ENCODE peak calls at places on chromosomes 5 and 9, in seven cellular contexts. G is AG09309; T is activated CD4-positive, alpha-beta memory T cell treated with anti-CD3 and anti-CD28 coated beads for 36 hours; M is GM13976; V is HFFc6; S is HCEC 1CT; F is EH. Z is an unnamed sample.

GRCh38 chr5:132526290-132526973 is 16.9 kb downstream of the IL5 start:
- DNase-seq in G (no peak), T (peak; percentile 48), M (peak; percentile 50), V (peak; percentile 31), S (peak; percentile 45), F (peak; percentile 67), Z (peak; percentile 72)

GRCh38 chr9:35749515-35750255 is 598 bp downstream of the RGP1 start:
- DNase-seq in G (no peak), T (peak; percentile 67), M (peak; percentile 57), V (no peak), S (no peak), F (peak; percentile 22), Z (peak; percentile 70)

GRCh38 chr5:61906820-61907219 is 399.2 kb upstream of the KIF2A start:
- DNase-seq in G (no peak), T (no peak), M (no peak), V (no peak), S (no peak), F (no peak), Z (no peak)

GRCh38 chr5:26802944-26803343 is 235.4 kb downstream of the CDH9 start:
- DNase-seq in G (no peak), T (no peak), M (no peak), V (no peak), S (no peak), F (no peak), Z (no peak)

GRCh38 chr9:95027914-95028854 is 289.3 kb downstream of the FANCC start:
- DNase-seq in G (no peak), T (no peak), M (no peak), V (no peak), S (no peak), F (no peak), Z (no peak)

GRCh38 chr9:14452539-14452938 is 138.6 kb upstream of the NFIB start:
- DNase-seq in G (no peak), T (no peak), M (no peak), V (no peak), S (no peak), F (no peak), Z (no peak)

GRCh38 chr5:37792976-37793328 is 46.9 kb downstream of the GDNF start:
- DNase-seq in G (no peak), T (no peak), M (no peak), V (peak; percentile 87), S (peak; percentile 93), F (peak; percentile 89), Z (no peak)

GRCh38 chr5:107831612-107832395 is 161.1 kb upstream of the EFNA5 start:
- DNase-seq in G (peak; percentile 93), T (no peak), M (no peak), V (no peak), S (peak; percentile 57), F (peak; percentile 92), Z (no peak)

GRCh38 chr5:16809816-16810502 is 126.1 kb downstream of the MYO10 start:
- DNase-seq in G (peak; percentile 71), T (no peak), M (no peak), V (peak; percentile 68), S (no peak), F (peak; percentile 95), Z (no peak)

GRCh38 chr5:134085411-134085810 is 29.1 kb upstream of the TCF7 start:
- DNase-seq in G (no peak), T (no peak), M (no peak), V (no peak), S (no peak), F (no peak), Z (no peak)

GRCh38 chr9:20728493-20729220 is 44.6 kb downstream of the FOCAD start:
- DNase-seq in G (peak; percentile 7), T (no peak), M (no peak), V (no peak), S (peak; percentile 5), F (peak; percentile 44), Z (no peak)

GRCh38 chr9:132037470-132037869 is 42.2 kb downstream of the MED27 start:
- DNase-seq in G (no peak), T (no peak), M (no peak), V (no peak), S (no peak), F (no peak), Z (peak; percentile 61)

GRCh38 chr5:109479260-109479860 is 69.6 kb upstream of the PJA2 start:
- DNase-seq in G (no peak), T (no peak), M (peak; percentile 16), V (peak; percentile 4), S (peak; percentile 36), F (peak; percentile 27), Z (no peak)

GRCh38 chr5:69217154-69217731 is 17.4 kb upstream of the CDK7 start:
- DNase-seq in G (peak; percentile 42), T (peak; percentile 96), M (peak; percentile 99), V (no peak), S (no peak), F (no peak), Z (peak; percentile 99)

GRCh38 chr5:147393866-147394265 is 116.0 kb downstream of the DPYSL3 start:
- DNase-seq in G (no peak), T (no peak), M (no peak), V (no peak), S (no peak), F (no peak), Z (no peak)

GRCh38 chr5:90940227-90940995 is 381.8 kb downstream of the ADGRV1 start:
- DNase-seq in G (no peak), T (peak; percentile 75), M (peak; percentile 61), V (no peak), S (peak; percentile 68), F (peak; percentile 35), Z (no peak)

GRCh38 chr9:3857673-3858072 is 331.9 kb upstream of the RFX3 start:
- DNase-seq in G (no peak), T (no peak), M (no peak), V (peak; percentile 68), S (peak; percentile 47), F (peak; percentile 73), Z (no peak)

Z was measured in cerebellum.